ENCODE peak calls at places on chromosomes 2 and 18, in six cellular contexts. N is testis, X is breast epithelium, G is right lobe of liver, Y is psoas muscle, M is aorta. D is an unnamed sample. For H3K4me1, the result is how much of the 10 kb centered on the place peaks cover.

GRCh38 chr2:10305715-10306114 is 3.0 kb downstream of the HPCAL1 start:
- DNase-seq in N (peak), M (no peak), Y (no peak), G (no peak), X (no peak), D (no peak)

GRCh38 chr2:70790079-70790963 is at the start of gene FIGLA:
- DNase-seq in X (no peak), Y (no peak), G (no peak), M (no peak), N (peak), D (no peak)

GRCh38 chr2:167048829-167049228 is 160.5 kb downstream of the XIRP2 start:
- DNase-seq in Y (no peak), X (no peak), N (no peak), G (no peak), M (no peak), D (no peak)

GRCh38 chr2:219286436-219287115 is 7.4 kb downstream of the DNAJB2 start:
- DNase-seq in M (no peak), Y (no peak), N (peak), X (no peak), G (no peak), D (no peak)

GRCh38 chr18:56575819-56576663 is 62.4 kb downstream of the TXNL1 start:
- DNase-seq in M (no peak), N (no peak), G (no peak), X (no peak), Y (no peak), D (no peak)

GRCh38 chr2:187434342-187434785 is 13.7 kb downstream of the CALCRL start:
- DNase-seq in M (no peak), N (no peak), G (no peak), Y (no peak), X (no peak), D (no peak)

GRCh38 chr2:237627463-237628321 is at the start of gene LRRFIP1:
- DNase-seq in M (no peak), Y (peak), G (peak), X (no peak), N (no peak), D (no peak)

GRCh38 chr2:112869258-112869842 is 32.8 kb upstream of the IL1B start:
- DNase-seq in Y (peak), X (peak), G (no peak), N (no peak), M (no peak), D (peak)

GRCh38 chr2:11082880-11083279 is 72.4 kb upstream of the SLC66A3 start:
- DNase-seq in M (no peak), N (peak), G (no peak), Y (no peak), X (no peak), D (no peak)

GRCh38 chr2:129187379-129187778 is 792.1 kb upstream of the RAB6C start:
- DNase-seq in M (no peak), N (no peak), G (no peak), X (no peak), Y (no peak), D (no peak)

GRCh38 chr18:55251186-55251995 is 292.1 kb upstream of the CCDC68 start:
- DNase-seq in N (peak), M (no peak), Y (no peak), X (no peak), G (no peak), D (no peak)

GRCh38 chr2:242060212-242060835 is 190.8 kb downstream of the RTP5 start:
- DNase-seq in Y (no peak), G (no peak), X (no peak), N (no peak), M (no peak), D (no peak)

GRCh38 chr18:37778417-37779165 is 213.0 kb upstream of the CELF4 start:
- DNase-seq in Y (peak), N (peak), G (peak), M (peak), X (no peak), D (no peak)

GRCh38 chr2:162072976-162073775 is 839 bp downstream of the DPP4 start:
- DNase-seq in N (peak), G (peak), M (no peak), Y (no peak), X (no peak), D (no peak)

GRCh38 chr18:34322365-34323289 is 97.9 kb upstream of the NOL4 start:
- DNase-seq in Y (peak), G (peak), M (peak), X (no peak), N (peak), D (no peak)

GRCh38 chr2:98013407-98014042 is 17.8 kb upstream of the TMEM131 start:
- DNase-seq in M (no peak), N (no peak), Y (no peak), X (no peak), G (no peak), D (no peak)

GRCh38 chr18:13530879-13531387 is 195.4 kb downstream of the FAM210A start:
- DNase-seq in N (peak), X (no peak), Y (peak), M (peak), G (peak), D (no peak)

GRCh38 chr2:230234845-230235244 is 9.3 kb downstream of the SP140 start:
- DNase-seq in M (no peak), G (no peak), N (no peak), X (no peak), Y (no peak), D (no peak)

GRCh38 chr2:234257859-234258561 is 207.5 kb downstream of the SPP2 start:
- DNase-seq in N (peak), X (no peak), G (peak), Y (no peak), M (peak), D (no peak)

GRCh38 chr2:196479350-196479749 is 160.2 kb upstream of the CCDC150 start:
- DNase-seq in X (no peak), Y (no peak), G (no peak), N (no peak), M (no peak), D (no peak)

GRCh38 chr18:60413944-60414547 is 41.5 kb upstream of the MC4R start:
- DNase-seq in M (no peak), G (no peak), Y (no peak), X (no peak), N (peak), D (no peak)

GRCh38 chr18:32010124-32010745 is 8.4 kb upstream of the RNF125 start:
- DNase-seq in G (no peak), X (no peak), Y (no peak), N (no peak), M (no peak), D (no peak)

GRCh38 chr2:105404736-105405135 is 5.9 kb upstream of the FHL2 start:
- DNase-seq in G (no peak), X (no peak), M (no peak), N (no peak), Y (no peak), D (no peak)

GRCh38 chr2:196170202-196170680 is 1.1 kb downstream of the STK17B start:
- DNase-seq in X (no peak), N (peak), M (peak), Y (no peak), G (no peak), D (no peak)

GRCh38 chr2:141021109-141021508 is 1109.7 kb downstream of the LRP1B start:
- DNase-seq in G (no peak), Y (no peak), N (no peak), X (no peak), M (no peak), D (no peak)

GRCh38 chr2:9364791-9365497 is 58.4 kb downstream of the ITGB1BP1 start:
- DNase-seq in Y (no peak), X (no peak), G (no peak), M (no peak), N (no peak), D (no peak)

GRCh38 chr2:108553181-108553919 is 19.1 kb downstream of the LIMS1 start:
- DNase-seq in X (no peak), N (no peak), G (no peak), M (no peak), Y (no peak), D (no peak)

GRCh38 chr18:67417864-67418523 is 98.5 kb downstream of the DSEL start:
- DNase-seq in M (no peak), N (peak), Y (no peak), X (no peak), G (no peak), D (no peak)

GRCh38 chr18:55048892-55049291 is 89.6 kb upstream of the CCDC68 start:
- DNase-seq in N (no peak), Y (no peak), X (no peak), M (no peak), G (no peak), D (no peak)

GRCh38 chr18:62325806-62326645 is 916 bp downstream of the TNFRSF11A start:
- DNase-seq in Y (no peak), N (no peak), M (peak), G (peak), X (no peak), D (no peak)

GRCh38 chr18:4672152-4672551 is 217.0 kb upstream of the DLGAP1 start:
- DNase-seq in N (no peak), X (no peak), Y (no peak), G (no peak), M (no peak), D (no peak)

GRCh38 chr2:224401641-224402342 is at the start of gene FAM124B:
- DNase-seq in M (peak), Y (peak), N (peak), X (no peak), G (peak), D (no peak)

GRCh38 chr2:101627284-101628049 is 70.0 kb upstream of the MAP4K4 start:
- DNase-seq in X (no peak), G (no peak), Y (no peak), M (no peak), N (no peak), D (no peak)

GRCh38 chr2:171793691-171794678 is 100.1 kb downstream of the SLC25A12 start:
- DNase-seq in Y (no peak), X (no peak), N (peak), M (no peak), G (no peak), D (no peak)

GRCh38 chr2:179226961-179227259 is 37.7 kb downstream of the SESTD1 start:
- DNase-seq in G (no peak), N (no peak), Y (no peak), M (no peak), X (no peak), D (no peak)

GRCh38 chr2:200417389-200417788 is 92.5 kb downstream of the KCTD18 start:
- DNase-seq in X (no peak), G (no peak), M (no peak), Y (no peak), N (no peak), D (no peak)

GRCh38 chr2:200416878-200417277 is 93.0 kb downstream of the KCTD18 start:
- DNase-seq in N (no peak), M (no peak), X (no peak), Y (no peak), G (no peak), D (no peak)

GRCh38 chr2:200419325-200419724 is 90.5 kb downstream of the KCTD18 start:
- DNase-seq in G (no peak), X (no peak), M (no peak), N (no peak), Y (no peak), D (no peak)

GRCh38 chr2:200421270-200421669 is 88.6 kb downstream of the KCTD18 start:
- DNase-seq in X (no peak), M (no peak), G (no peak), N (no peak), Y (no peak), D (no peak)

DNA sequence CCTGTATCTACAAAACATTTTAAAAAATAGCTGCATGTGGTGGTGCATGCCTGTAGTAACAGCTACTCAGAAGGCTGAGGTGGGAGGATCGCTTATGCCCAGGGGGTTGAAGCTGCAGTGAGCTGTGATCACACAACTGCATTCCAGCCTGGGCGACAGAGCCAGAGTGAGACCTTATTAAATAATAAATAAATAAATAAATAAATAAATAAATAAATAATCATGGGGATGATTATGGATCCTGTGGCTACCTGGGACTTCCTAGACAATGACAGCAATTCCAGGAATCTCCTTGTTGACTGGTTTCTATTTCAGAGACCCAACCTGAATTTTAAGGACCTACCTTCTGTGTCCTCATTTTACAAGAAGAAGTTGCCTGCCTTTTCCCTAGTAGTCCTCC is 91.5 kb downstream of the KCTD18 start:
- DNase-seq in X (no peak), M (no peak), N (no peak), G (no peak), Y (no peak), D (no peak)
- H3K27ac ChIP-seq in X (no peak), M (no peak), N (no peak), G (no peak), Y (no peak), D (no peak)

GRCh38 chr18:22185298-22185697 is 15.9 kb downstream of the GATA6 start:
- DNase-seq in M (peak), G (no peak), N (no peak), X (no peak), Y (no peak), D (no peak)
- H3K4me3 ChIP-seq in M (no peak), G (no peak), N (no peak), X (no peak), Y (no peak), D (no peak)

GRCh38 chr18:73662440-73662839 is 485.2 kb downstream of the FBXO15 start:
- DNase-seq in M (no peak), X (no peak), N (no peak), G (no peak), Y (no peak), D (no peak)
- H3K4me1 ChIP-seq in M (under half), X (under half), N (under half), G (under half), Y (under half), D (under half)

GRCh38 chr2:27222407-27222806 is 5.2 kb downstream of the CAD start:
- DNase-seq in M (no peak), Y (no peak), G (no peak), X (no peak), N (no peak), D (no peak)
- H3K27ac ChIP-seq in M (no peak), Y (no peak), G (no peak), X (no peak), N (no peak), D (no peak)

DNA sequence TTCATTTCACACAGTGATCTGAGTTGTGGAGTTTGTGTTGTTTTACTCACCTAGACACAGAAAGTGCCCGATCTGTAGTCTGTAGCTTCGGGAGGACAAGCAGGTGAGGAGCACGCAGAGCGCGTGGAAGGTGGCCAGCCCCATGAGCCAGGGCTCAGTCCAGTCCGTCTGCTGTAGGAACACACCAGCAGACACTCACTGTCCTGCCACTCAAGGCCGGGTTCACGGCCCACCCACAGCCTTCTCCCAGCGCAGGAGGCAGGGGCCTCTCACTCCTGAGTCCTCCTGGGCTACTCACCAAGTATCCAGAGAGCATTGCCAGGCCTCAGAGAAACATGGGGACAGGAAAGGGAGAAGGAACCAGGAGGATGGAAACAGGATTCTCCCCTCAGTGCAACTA is 1.7 kb downstream of the TMEM18 start:
- DNase-seq in M (no peak), N (no peak), G (no peak), Y (peak), X (no peak), D (no peak)
- H3K4me3 ChIP-seq in M (no peak), N (no peak), G (no peak), Y (no peak), X (no peak), D (no peak)

GRCh38 chr2:134670955-134671354 is 47.8 kb downstream of the TMEM163 start:
- DNase-seq in M (no peak), X (no peak), G (no peak), Y (no peak), N (peak), D (no peak)
- H3K4me1 ChIP-seq in M (under half), X (under half), G (under half), Y (under half), N (under half), D (under half)

D was measured in esophagus squamous epithelium.